ENCODE peak calls at places on chromosomes 12 and 14, in nine cellular contexts. K is cardiac fibroblast, S is ovary, E is brain microvascular endothelial cell, L is stomach, R is astrocyte of the cerebellum, D is endodermal cell, U is K562, O is OCI-LY7. F is an unnamed sample.

GRCh38 chr12:75986001-75986739 is 45.4 kb downstream of the PHLDA1 start:
- DNase-seq in U (no peak), S (no peak), D (no peak), R (no peak), O (peak; percentile 32), L (no peak), K (no peak), E (no peak), F (peak; percentile 63)

GRCh38 chr12:115755752-115756140 is 521.7 kb downstream of the MED13L start:
- DNase-seq in R (no peak), S (no peak), D (no peak), O (no peak), E (no peak), U (no peak), L (no peak), K (no peak), F (no peak)

GRCh38 chr14:68520637-68521556 is 272.0 kb downstream of the ZFP36L1 start:
- DNase-seq in K (peak; percentile 34), O (no peak), D (peak; percentile 84), R (no peak), L (peak; percentile 64), U (no peak), E (no peak), S (no peak), F (peak; percentile 85)

GRCh38 chr14:36738269-36738668 is 76.6 kb downstream of the PAX9 start:
- DNase-seq in R (no peak), D (no peak), K (no peak), U (no peak), S (no peak), E (no peak), O (no peak), L (no peak), F (no peak)

GRCh38 chr12:92597997-92598396 is 104.8 kb upstream of the PLEKHG7 start:
- DNase-seq in D (no peak), R (no peak), S (no peak), U (no peak), E (peak; percentile 81), O (no peak), K (peak; percentile 87), L (no peak), F (no peak)

GRCh38 chr14:51028851-51029754 is 65.8 kb downstream of the TRIM9 start:
- DNase-seq in R (no peak), L (no peak), U (no peak), D (no peak), K (no peak), O (no peak), S (no peak), E (peak; percentile 80), F (no peak)

GRCh38 chr12:15536446-15536845 is 214.1 kb downstream of the PTPRO start:
- DNase-seq in R (no peak), E (no peak), K (no peak), O (no peak), S (no peak), L (no peak), D (no peak), U (no peak), F (no peak)

GRCh38 chr14:23086565-23086964 is 8.4 kb downstream of the ACIN1 start:
- DNase-seq in R (no peak), E (no peak), U (no peak), K (no peak), O (no peak), S (no peak), D (no peak), L (no peak), F (no peak)

GRCh38 chr14:93100098-93100497 is 15.6 kb downstream of the ITPK1 start:
- DNase-seq in U (no peak), K (no peak), S (no peak), O (no peak), E (no peak), L (no peak), R (no peak), D (peak; percentile 67), F (no peak)

GRCh38 chr14:85060116-85060515 is 469.8 kb upstream of the FLRT2 start:
- DNase-seq in R (no peak), E (no peak), L (no peak), O (no peak), U (no peak), S (no peak), D (no peak), K (peak; percentile 51), F (no peak)

GRCh38 chr12:51717325-51717925 is 126.4 kb downstream of the SCN8A start:
- DNase-seq in R (no peak), L (no peak), O (no peak), D (no peak), S (no peak), K (no peak), U (no peak), E (no peak), F (no peak)

GRCh38 chr12:123398918-123399617 is 15.1 kb downstream of the KMT5A start:
- DNase-seq in D (no peak), U (no peak), S (peak; percentile 57), E (no peak), O (no peak), R (no peak), K (no peak), L (no peak), F (no peak)

GRCh38 chr12:46445551-46446235 is 73.1 kb upstream of the SLC38A2 start:
- DNase-seq in O (no peak), S (no peak), D (no peak), R (no peak), U (no peak), K (peak; percentile 65), L (no peak), E (no peak), F (no peak)

GRCh38 chr12:55704824-55705780 is 2.6 kb downstream of the ITGA7 start:
- DNase-seq in R (no peak), O (no peak), D (no peak), S (no peak), L (no peak), E (no peak), K (peak; percentile 12), U (no peak), F (no peak)

GRCh38 chr12:111367661-111368221 is 1.2 kb downstream of the PHETA1 start:
- DNase-seq in E (peak; percentile 12), K (no peak), S (no peak), L (peak; percentile 85), R (no peak), D (no peak), U (no peak), O (no peak), F (peak; percentile 67)

DNA sequence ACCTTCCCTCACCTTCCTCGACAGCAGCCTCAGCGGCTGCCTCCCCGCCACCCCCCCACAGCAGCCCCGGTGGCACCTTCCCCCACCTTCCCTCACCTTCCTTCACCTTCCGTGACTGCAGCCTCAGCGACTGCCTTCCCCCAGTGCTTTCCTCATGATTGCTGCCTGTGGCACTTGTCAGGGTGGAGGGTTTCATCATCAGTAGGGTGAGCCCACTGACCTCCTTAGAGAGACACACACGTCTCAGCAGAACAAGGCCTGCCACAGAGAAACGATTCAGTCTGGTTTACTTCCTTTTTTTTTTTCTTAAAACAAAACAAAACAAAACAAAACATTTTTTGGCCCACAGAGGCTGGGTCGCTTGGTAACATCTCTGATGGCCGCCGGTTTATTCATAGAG is 75.0 kb downstream of the EP400 start:
- DNase-seq in E (no peak), D (no peak), R (no peak), L (no peak), K (no peak), S (no peak), U (no peak), O (no peak), F (no peak)
- TF ChIP-seq CTCF in E (no peak), D (no peak), R (no peak), L (no peak), K (no peak), S (no peak), U (no peak), O (no peak), F (no peak)

DNA sequence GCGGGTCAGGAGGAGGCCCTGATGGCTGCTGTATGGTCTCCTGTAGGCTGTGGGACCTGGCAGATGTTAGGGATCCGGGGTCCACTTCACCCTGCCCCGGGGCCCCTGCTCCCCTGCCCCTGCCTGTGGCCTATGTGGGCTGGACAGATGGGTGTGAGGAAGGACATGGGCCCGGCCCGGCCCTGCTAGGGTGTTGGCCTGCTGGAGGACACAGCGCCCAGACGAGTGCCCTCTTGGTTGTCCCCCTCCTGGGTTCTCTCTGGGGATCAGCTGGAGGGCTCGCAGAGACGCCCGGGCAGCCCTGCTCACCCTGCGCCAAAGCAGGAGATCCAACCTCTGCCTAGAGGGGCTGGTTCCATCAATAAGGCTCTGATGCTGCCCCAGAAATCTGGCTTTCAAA is 36.2 kb downstream of the BEGAIN start:
- DNase-seq in S (no peak), R (no peak), E (no peak), U (no peak), D (no peak), L (no peak), O (no peak), K (no peak), F (no peak)
- TF ChIP-seq CTCF in S (no peak), R (no peak), E (no peak), U (no peak), D (no peak), L (no peak), O (no peak), K (no peak), F (no peak)

GRCh38 chr12:74689929-74690328 is 152.3 kb downstream of the ATXN7L3B start:
- DNase-seq in L (no peak), E (no peak), U (no peak), K (no peak), D (no peak), R (no peak), S (no peak), O (no peak), F (no peak)

GRCh38 chr12:74685385-74685784 is 147.8 kb downstream of the ATXN7L3B start:
- DNase-seq in L (no peak), K (no peak), D (peak; percentile 75), U (no peak), E (no peak), O (no peak), S (no peak), R (no peak), F (no peak)

GRCh38 chr12:74689071-74689655 is 151.5 kb downstream of the ATXN7L3B start:
- DNase-seq in D (no peak), O (peak; percentile 46), R (peak; percentile 59), K (peak; percentile 79), E (peak; percentile 2), L (no peak), S (no peak), U (no peak), F (no peak)
- TF ChIP-seq CTCF in D (peak; percentile 82), O (peak; percentile 89), R (peak; percentile 51), K (peak; percentile 55), E (peak; percentile 49), L (peak; percentile 28), S (no peak), U (no peak), F (peak; percentile 54)

GRCh38 chr12:7060353-7060954 is at the start of gene C1S:
- DNase-seq in K (peak; percentile 98), O (no peak), U (peak; percentile 57), D (peak; percentile 89), E (peak; percentile 90), S (peak; percentile 80), L (peak; percentile 39), R (peak; percentile 89), F (peak; percentile 63)
- TF ChIP-seq CTCF in K (peak; percentile 83), O (no peak), U (peak; percentile 68), D (peak; percentile 92), E (peak; percentile 95), S (peak; percentile 85), L (peak; percentile 81), R (peak; percentile 86), F (peak; percentile 26)